ENCODE peak calls at places on chromosomes 12 and 14, in nine cellular contexts. B, D, A, R, F, H, C, P and Q are unnamed samples.

GRCh38 chr12:125178222-125178621 is 113.0 kb downstream of the AACS start:
- DNase-seq in R (no peak), H (no peak), A (no peak), B (no peak), P (no peak), C (no peak), D (no peak), F (no peak), Q (no peak)

GRCh38 chr12:97752129-97752528 is 289.5 kb downstream of the RMST start:
- DNase-seq in H (no peak), A (no peak), C (no peak), P (no peak), D (no peak), B (no peak), R (no peak), F (no peak), Q (no peak)

GRCh38 chr14:21475767-21476525 is 813 bp downstream of the RAB2B start:
- DNase-seq in A (no peak), D (no peak), F (no peak), P (no peak), C (no peak), R (no peak), H (no peak), B (no peak), Q (no peak)

GRCh38 chr14:86221000-86221399 is 691.1 kb downstream of the FLRT2 start:
- DNase-seq in C (no peak), D (no peak), A (no peak), B (no peak), P (no peak), H (no peak), F (no peak), R (no peak), Q (no peak)

GRCh38 chr14:105286759-105287144 is 14.0 kb downstream of the BRF1 start:
- DNase-seq in P (no peak), B (no peak), R (no peak), D (no peak), F (no peak), H (no peak), C (no peak), A (no peak), Q (no peak)

GRCh38 chr12:98780261-98780660 is 135.2 kb downstream of the APAF1 start:
- DNase-seq in A (no peak), F (no peak), C (no peak), P (no peak), D (no peak), R (no peak), B (no peak), H (no peak), Q (no peak)

GRCh38 chr14:21070083-21070609 is at the start of gene ARHGEF40:
- DNase-seq in A (peak), D (no peak), F (no peak), C (peak), P (no peak), H (no peak), R (no peak), B (no peak), Q (no peak)

GRCh38 chr12:124545508-124546418 is 21.6 kb downstream of the NCOR2 start:
- DNase-seq in F (peak), P (peak), D (no peak), B (no peak), R (no peak), H (no peak), C (peak), A (no peak), Q (peak)

GRCh38 chr14:71324767-71325272 is 417.6 kb downstream of the PCNX1 start:
- DNase-seq in F (no peak), B (no peak), C (peak), R (no peak), D (peak), P (peak), A (no peak), H (no peak), Q (no peak)

GRCh38 chr12:125186471-125187147 is 121.4 kb downstream of the AACS start:
- DNase-seq in H (no peak), F (no peak), P (no peak), D (no peak), A (no peak), C (no peak), R (no peak), B (no peak), Q (no peak)

GRCh38 chr12:76820888-76821482 is 57.1 kb downstream of the ZDHHC17 start:
- DNase-seq in A (peak), F (peak), C (no peak), B (no peak), R (no peak), H (no peak), P (no peak), D (no peak), Q (no peak)

GRCh38 chr12:124147579-124147978 is 147.3 kb upstream of the RFLNA start:
- DNase-seq in A (no peak), R (no peak), F (no peak), C (no peak), P (no peak), B (no peak), D (no peak), H (peak), Q (no peak)

GRCh38 chr12:16492820-16493797 is 112.9 kb downstream of the LMO3 start:
- DNase-seq in P (no peak), R (no peak), H (no peak), B (no peak), A (no peak), C (no peak), F (no peak), D (no peak), Q (no peak)

GRCh38 chr14:98802044-98802443 is 470.0 kb downstream of the BCL11B start:
- DNase-seq in F (no peak), D (no peak), R (no peak), H (no peak), C (no peak), A (no peak), B (no peak), P (no peak), Q (no peak)

GRCh38 chr14:103862393-103862782 is 15.0 kb upstream of the PPP1R13B start:
- DNase-seq in C (no peak), P (no peak), R (no peak), A (no peak), H (no peak), F (no peak), D (no peak), B (no peak), Q (no peak)

GRCh38 chr12:117025481-117026151 is 73.6 kb downstream of the TESC start:
- DNase-seq in H (peak), D (peak), P (peak), A (peak), F (peak), R (peak), B (no peak), C (peak), Q (peak)

GRCh38 chr12:11836282-11836963 is 186.9 kb downstream of the ETV6 start:
- DNase-seq in C (peak), A (no peak), B (no peak), R (no peak), F (no peak), H (peak), P (peak), D (no peak), Q (peak)

GRCh38 chr12:109625131-109625559 is 51.6 kb downstream of the MVK start:
- DNase-seq in H (no peak), B (no peak), P (no peak), F (peak), D (no peak), R (no peak), A (peak), C (no peak), Q (no peak)

GRCh38 chr14:64114166-64114565 is 180.0 kb downstream of the ESR2 start:
- DNase-seq in A (no peak), H (no peak), D (no peak), F (peak), C (no peak), R (no peak), P (no peak), B (no peak), Q (no peak)

GRCh38 chr12:13537623-13538022 is 341.1 kb downstream of the EMP1 start:
- DNase-seq in A (no peak), F (no peak), B (no peak), D (no peak), R (no peak), P (no peak), C (no peak), H (no peak), Q (no peak)

GRCh38 chr12:105076098-105076497 is 8.2 kb downstream of the ALDH1L2 start:
- DNase-seq in F (peak), D (no peak), C (no peak), P (no peak), B (no peak), A (no peak), H (no peak), R (no peak), Q (no peak)

GRCh38 chr14:91152499-91152898 is 38.6 kb downstream of the DGLUCY start:
- DNase-seq in C (no peak), R (no peak), F (no peak), P (no peak), A (no peak), H (no peak), B (no peak), D (no peak), Q (no peak)

GRCh38 chr14:85129907-85130306 is 400.0 kb upstream of the FLRT2 start:
- DNase-seq in H (no peak), C (no peak), A (no peak), R (no peak), B (no peak), P (no peak), F (no peak), D (no peak), Q (no peak)

GRCh38 chr12:12880537-12880936 is 10.8 kb upstream of the GPRC5A start:
- DNase-seq in R (no peak), B (no peak), P (no peak), C (no peak), F (no peak), A (no peak), H (no peak), D (no peak), Q (no peak)

GRCh38 chr12:1509703-1510395 is 84.5 kb downstream of the FBXL14 start:
- DNase-seq in A (no peak), B (no peak), H (no peak), D (no peak), F (no peak), P (no peak), R (no peak), C (no peak), Q (no peak)

GRCh38 chr14:91482278-91483023 is 27.7 kb downstream of the PPP4R3A start:
- DNase-seq in P (no peak), R (no peak), A (no peak), B (no peak), D (no peak), F (peak), C (no peak), H (no peak), Q (no peak)

GRCh38 chr12:5441497-5442236 is 9.8 kb downstream of the NTF3 start:
- DNase-seq in F (no peak), B (no peak), P (no peak), R (no peak), D (no peak), C (no peak), H (no peak), A (no peak), Q (no peak)

GRCh38 chr12:116133609-116134214 is 143.8 kb downstream of the MED13L start:
- DNase-seq in B (no peak), P (no peak), F (no peak), H (no peak), A (no peak), R (no peak), C (no peak), D (no peak), Q (no peak)

GRCh38 chr12:116299548-116300150 is 22.2 kb upstream of the MED13L start:
- DNase-seq in R (no peak), A (no peak), F (peak), C (no peak), H (no peak), B (no peak), D (no peak), P (no peak), Q (no peak)

GRCh38 chr12:70557583-70558263 is 79.5 kb downstream of the PTPRB start:
- DNase-seq in H (no peak), B (no peak), A (no peak), F (no peak), C (no peak), D (no peak), P (no peak), R (no peak), Q (no peak)